ENCODE peak calls at places on chromosomes 6 and 20, in seven cellular contexts. F, Z, V, X, U, D and W are unnamed samples.

GRCh38 chr6:91213229-91213901 is 626.5 kb upstream of the MAP3K7 start:
- DNase-seq in F (no peak), X (no peak), U (no peak), V (no peak), D (no peak), Z (no peak), W (no peak)

GRCh38 chr20:32439132-32439829 is 81.2 kb downstream of the ASXL1 start:
- DNase-seq in X (no peak), F (no peak), Z (peak; percentile 87), D (no peak), V (no peak), U (peak; percentile 69), W (no peak)

GRCh38 chr20:11712611-11713160 is 205.0 kb upstream of the BTBD3 start:
- DNase-seq in F (no peak), V (no peak), Z (no peak), U (no peak), D (no peak), X (no peak), W (no peak)

GRCh38 chr20:5886788-5887187 is 63.5 kb downstream of the TRMT6 start:
- DNase-seq in V (no peak), D (no peak), Z (no peak), U (no peak), X (no peak), F (no peak), W (no peak)

GRCh38 chr6:29632789-29633531 is at the start of gene GABBR1:
- DNase-seq in F (no peak), U (peak; percentile 63), D (peak; percentile 92), V (peak; percentile 90), Z (peak; percentile 79), X (peak; percentile 73), W (peak; percentile 52)

GRCh38 chr6:31139599-31139998 is 733 bp upstream of the PSORS1C2 start:
- DNase-seq in D (peak; percentile 59), F (no peak), Z (no peak), X (no peak), V (no peak), U (no peak), W (no peak)

GRCh38 chr6:56445818-56446217 is 196.9 kb downstream of the DST start:
- DNase-seq in V (no peak), F (no peak), X (no peak), Z (no peak), U (no peak), D (no peak), W (no peak)

GRCh38 chr20:25339608-25340007 is 51.0 kb downstream of the ABHD12 start:
- DNase-seq in Z (no peak), U (no peak), D (no peak), F (no peak), V (no peak), X (no peak), W (no peak)

GRCh38 chr6:107820571-107821261 is 3.4 kb downstream of the SCML4 start:
- DNase-seq in Z (no peak), X (peak; percentile 21), F (peak; percentile 38), U (peak; percentile 37), V (no peak), D (peak; percentile 23), W (no peak)

GRCh38 chr6:156808287-156808686 is 31.1 kb downstream of the ARID1B start:
- DNase-seq in D (no peak), X (peak; percentile 14), V (no peak), F (no peak), Z (no peak), U (no peak), W (no peak)

GRCh38 chr6:51093899-51094665 is 275.4 kb downstream of the TFAP2B start:
- DNase-seq in U (no peak), V (no peak), D (no peak), F (no peak), Z (no peak), X (no peak), W (no peak)

GRCh38 chr6:26249959-26250805 is 114.8 kb upstream of the BTN3A2 start:
- DNase-seq in X (peak; percentile 76), Z (peak; percentile 75), F (no peak), U (peak; percentile 73), V (no peak), D (peak; percentile 93), W (peak; percentile 93)

GRCh38 chr20:760751-761417 is 7.4 kb downstream of the SLC52A3 start:
- DNase-seq in X (no peak), U (no peak), V (no peak), D (peak; percentile 80), Z (no peak), F (no peak), W (peak; percentile 59)

GRCh38 chr6:36727491-36728021 is 29.9 kb downstream of the RAB44 start:
- DNase-seq in D (no peak), U (no peak), X (no peak), F (no peak), Z (no peak), V (no peak), W (no peak)

GRCh38 chr6:86963352-86963751 is 26.0 kb downstream of the HTR1E start:
- DNase-seq in Z (no peak), U (no peak), D (no peak), X (no peak), V (no peak), F (no peak), W (no peak)

GRCh38 chr6:20455175-20456075 is 53.7 kb downstream of the E2F3 start:
- DNase-seq in X (no peak), U (no peak), V (no peak), F (no peak), D (no peak), Z (peak; percentile 36), W (no peak)

GRCh38 chr6:122977180-122977579 is 18.9 kb upstream of the CLVS2 start:
- DNase-seq in Z (no peak), D (no peak), F (no peak), V (no peak), X (no peak), U (no peak), W (no peak)